ENCODE peak calls at places on chromosomes 6 and 20, in seven cellular contexts. W, G, V, J, U, H and X are unnamed samples.

GRCh38 chr6:130426078-130426726 is 60.4 kb downstream of the TMEM200A start:
- DNase-seq in V (no peak), G (peak), J (no peak), W (no peak), H (no peak), U (no peak), X (no peak)

GRCh38 chr6:2042951-2043648 is 202.3 kb downstream of the GMDS start:
- DNase-seq in H (no peak), V (no peak), W (no peak), J (no peak), U (no peak), G (no peak), X (no peak)

GRCh38 chr6:138569970-138570715 is 70.8 kb upstream of the NHSL1 start:
- DNase-seq in U (no peak), W (no peak), H (no peak), J (no peak), V (no peak), G (no peak), X (no peak)

GRCh38 chr6:101146389-101146788 is 247.1 kb upstream of the GRIK2 start:
- DNase-seq in G (no peak), U (no peak), W (no peak), H (no peak), J (peak), V (no peak), X (no peak)

GRCh38 chr20:35618372-35619131 is 2.9 kb downstream of the SPAG4 start:
- DNase-seq in H (peak), G (peak), U (no peak), J (peak), W (no peak), V (no peak), X (peak)

GRCh38 chr6:33858804-33859203 is 55.0 kb upstream of the MLN start:
- DNase-seq in G (peak), W (no peak), V (no peak), J (no peak), U (no peak), H (no peak), X (no peak)

GRCh38 chr6:30158475-30159025 is 2.5 kb downstream of the TRIM10 start:
- DNase-seq in H (no peak), W (no peak), J (no peak), V (no peak), U (peak), G (no peak), X (no peak)

GRCh38 chr6:1424306-1424927 is 35.0 kb downstream of the FOXF2 start:
- DNase-seq in V (peak), U (peak), J (peak), W (no peak), G (peak), H (peak), X (peak)

GRCh38 chr20:56215115-56215514 is 33.4 kb upstream of the MC3R start:
- DNase-seq in G (no peak), U (no peak), H (no peak), J (no peak), V (no peak), W (no peak), X (no peak)

GRCh38 chr6:89239338-89239737 is 22.2 kb upstream of the GABRR1 start:
- DNase-seq in J (peak), U (peak), G (no peak), W (no peak), H (no peak), V (no peak), X (no peak)

GRCh38 chr6:11833626-11834592 is 55.3 kb upstream of the ADTRP start:
- DNase-seq in U (peak), V (no peak), J (no peak), G (no peak), H (no peak), W (no peak), X (peak)

GRCh38 chr6:3135668-3136297 is 17.3 kb downstream of the BPHL start:
- DNase-seq in G (no peak), U (no peak), J (no peak), H (no peak), V (no peak), W (no peak), X (peak)

GRCh38 chr20:63587781-63588591 is 13.9 kb upstream of the HELZ2 start:
- DNase-seq in V (no peak), J (no peak), U (no peak), W (no peak), H (no peak), G (peak), X (no peak)

GRCh38 chr20:23528867-23529431 is 38.0 kb downstream of the CST8 start:
- DNase-seq in U (no peak), W (no peak), V (no peak), J (no peak), H (no peak), G (no peak), X (no peak)

GRCh38 chr20:34922654-34923381 is 32.8 kb downstream of the GSS start:
- DNase-seq in G (no peak), U (no peak), H (peak), W (peak), V (peak), J (peak), X (peak)

DNA sequence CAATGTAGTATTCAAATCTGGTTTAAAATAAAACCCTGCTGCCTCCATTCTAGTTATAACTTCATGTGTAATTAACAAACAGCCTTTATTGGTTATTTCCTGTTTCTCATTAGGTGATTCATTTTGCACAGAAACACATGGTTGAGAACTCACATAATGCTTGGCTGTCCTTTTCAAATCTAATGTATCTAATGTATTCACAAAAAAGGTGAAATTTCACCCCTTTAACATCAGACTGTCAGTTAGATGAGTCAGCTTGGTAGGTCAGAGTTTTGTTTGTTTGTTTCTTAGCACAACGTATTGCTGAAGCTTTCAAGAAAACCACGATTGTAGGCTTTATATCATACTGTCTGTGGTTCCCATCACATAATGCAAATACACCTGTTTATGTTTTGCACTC is 78.7 kb upstream of the TMEM30A start:
- DNase-seq in G (no peak), H (no peak), W (no peak), V (no peak), J (no peak), U (no peak), X (no peak)
- H3K4me3 ChIP-seq in G (no peak), H (no peak), W (no peak), V (no peak), J (no peak), U (no peak), X (no peak)

GRCh38 chr6:73134588-73134987 is 90.7 kb downstream of the KHDC1L start:
- DNase-seq in J (peak), W (no peak), V (no peak), H (no peak), U (no peak), G (no peak), X (peak)
- TF ChIP-seq CTCF in J (peak), W (no peak), V (peak), H (no peak), U (peak), G (peak), X (no peak)

GRCh38 chr6:20702366-20702765 is 168.1 kb downstream of the CDKAL1 start:
- DNase-seq in W (no peak), J (no peak), G (no peak), U (no peak), V (no peak), H (no peak), X (no peak)

GRCh38 chr6:20699402-20699801 is 165.1 kb downstream of the CDKAL1 start:
- DNase-seq in V (no peak), H (no peak), J (no peak), U (no peak), W (no peak), G (no peak), X (peak)

GRCh38 chr6:20696676-20697075 is 162.4 kb downstream of the CDKAL1 start:
- DNase-seq in V (no peak), U (no peak), J (peak), H (no peak), W (no peak), G (peak), X (no peak)

GRCh38 chr6:20700375-20700774 is 166.1 kb downstream of the CDKAL1 start:
- DNase-seq in H (no peak), J (no peak), V (no peak), W (no peak), U (no peak), G (peak), X (no peak)

GRCh38 chr6:20698675-20699074 is 164.4 kb downstream of the CDKAL1 start:
- DNase-seq in G (no peak), H (no peak), U (no peak), V (no peak), W (no peak), J (no peak), X (no peak)
- H3K27ac ChIP-seq in G (no peak), H (no peak), U (no peak), V (no peak), W (no peak), J (no peak), X (no peak)

DNA sequence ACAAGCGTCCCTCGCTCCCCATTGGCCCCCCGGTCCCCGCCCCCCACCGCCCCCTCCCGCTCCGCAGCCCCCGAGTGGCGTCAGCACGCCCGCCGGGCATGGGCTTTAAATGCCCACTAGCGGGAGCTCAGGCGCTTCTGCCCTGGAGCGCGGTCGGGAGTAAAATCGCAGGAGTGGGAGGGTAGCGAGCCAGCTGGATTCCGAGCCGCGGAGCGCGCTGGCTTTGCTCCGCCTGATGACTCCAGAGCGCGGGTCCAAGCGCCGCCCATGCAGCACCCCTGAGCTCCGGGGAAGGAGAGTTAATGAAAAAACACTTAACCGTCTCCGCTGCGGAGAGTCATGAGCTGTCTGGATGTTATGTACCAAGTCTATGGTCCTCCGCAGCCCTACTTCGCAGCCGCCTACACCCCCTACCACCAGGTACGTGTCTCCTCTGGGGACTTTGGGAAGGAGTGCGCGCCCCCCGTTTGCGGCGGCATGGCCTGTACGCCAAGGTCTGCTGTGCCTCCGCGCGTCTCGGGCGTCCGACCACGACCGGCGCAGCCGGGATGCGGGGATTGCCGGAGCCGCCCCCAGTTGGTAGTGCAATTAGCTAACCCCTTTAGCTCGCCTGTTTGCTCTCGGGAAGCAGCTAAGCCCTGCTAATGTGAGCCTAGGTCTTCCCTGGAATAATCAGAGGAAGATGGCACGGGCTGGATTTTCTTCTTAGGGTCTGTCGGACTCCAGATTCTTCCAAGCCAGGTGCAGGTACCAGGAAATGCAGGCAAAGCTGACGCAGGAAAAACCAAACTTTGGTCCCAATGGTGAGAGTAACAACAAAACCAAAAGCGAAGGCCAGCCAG is at the start of gene VGLL2:
- DNase-seq in G (peak), V (no peak), W (no peak), U (peak), H (peak), J (peak), X (peak)
- H3K4me3 ChIP-seq in G (peak), V (peak), W (peak), U (peak), H (no peak), J (peak), X (peak)

DNA sequence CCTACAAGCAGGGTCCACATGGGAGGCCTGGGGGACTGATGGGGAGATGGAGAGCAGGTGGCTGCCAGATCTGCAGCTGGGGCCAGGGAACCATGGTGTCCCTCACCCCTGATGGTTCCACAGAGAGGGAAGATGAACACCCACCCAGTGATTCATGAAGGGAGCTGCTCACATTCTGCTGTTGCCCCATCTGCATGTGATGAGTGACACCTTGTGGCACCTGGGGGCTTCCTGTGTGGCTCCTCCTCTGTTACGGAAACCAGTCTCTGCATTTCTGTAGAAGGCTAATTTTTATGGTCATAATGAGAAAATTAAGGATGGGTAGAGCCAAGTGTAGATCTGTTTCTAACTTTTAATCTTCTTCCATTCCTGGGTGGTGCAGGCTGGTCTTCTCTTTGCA is 217.1 kb downstream of the SMOC2 start:
- DNase-seq in W (no peak), G (no peak), J (no peak), U (no peak), V (no peak), H (no peak), X (no peak)
- TF ChIP-seq CTCF in W (no peak), G (no peak), J (no peak), U (no peak), V (no peak), H (no peak), X (peak)

DNA sequence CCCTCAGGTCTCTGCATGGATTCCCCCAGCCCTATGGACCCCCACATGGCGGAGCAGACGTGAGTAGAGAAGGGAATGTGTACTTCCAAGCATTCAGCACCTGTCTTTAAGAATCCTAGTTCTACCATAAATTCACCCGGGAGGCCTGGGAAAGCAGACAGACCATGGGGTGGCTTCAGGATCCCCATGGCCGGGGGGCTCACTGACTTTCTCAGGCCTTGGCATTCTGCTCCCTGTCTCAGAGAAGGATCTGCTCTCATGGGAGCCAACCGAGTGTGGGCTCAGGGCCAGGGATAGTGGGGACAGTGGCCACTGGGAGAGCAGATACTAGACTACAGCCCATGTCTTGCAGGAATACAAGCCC is 2.3 kb downstream of the CDC25B start:
- DNase-seq in H (no peak), U (no peak), G (no peak), W (no peak), V (no peak), J (no peak), X (no peak)
- H3K27ac ChIP-seq in H (no peak), U (peak), G (peak), W (no peak), V (peak), J (no peak), X (no peak)